ENCODE peak calls at places on chromosomes 3 and 15, in nine cellular contexts. L is tibial nerve, K is GM13976, U is A549, E is right atrium auricular region, O is GM13977, Y is mucosa of descending colon, M is pancreas, V is heart left ventricle. S is an unnamed sample.

GRCh38 chr15:98121957-98122356 is 161.5 kb downstream of the ARRDC4 start:
- DNase-seq in U (no peak), V (no peak), K (no peak), L (peak), Y (no peak), O (no peak), M (no peak), E (no peak), S (no peak)

GRCh38 chr3:72335458-72336050 is 512.7 kb downstream of the SHQ1 start:
- DNase-seq in K (no peak), E (no peak), V (no peak), Y (no peak), O (no peak), L (no peak), U (no peak), M (no peak), S (no peak)

GRCh38 chr3:134608023-134608758 is 42.6 kb downstream of the KY start:
- DNase-seq in Y (no peak), E (no peak), K (peak), V (no peak), O (no peak), L (no peak), M (no peak), U (no peak), S (no peak)

GRCh38 chr3:43966126-43966525 is 275.4 kb downstream of the ABHD5 start:
- DNase-seq in M (no peak), L (no peak), U (no peak), K (no peak), O (no peak), E (no peak), V (no peak), Y (no peak), S (no peak)

GRCh38 chr3:160987982-160988964 is 116.9 kb downstream of the B3GALNT1 start:
- DNase-seq in O (no peak), M (no peak), E (no peak), L (no peak), K (no peak), Y (no peak), V (no peak), U (no peak), S (no peak)

GRCh38 chr3:194565597-194566190 is 67.5 kb downstream of the TMEM44 start:
- DNase-seq in K (no peak), O (no peak), V (no peak), L (no peak), M (no peak), Y (no peak), E (no peak), U (no peak), S (no peak)

GRCh38 chr15:68787609-68788264 is 33.0 kb downstream of the ANP32A start:
- DNase-seq in K (no peak), M (no peak), L (no peak), U (no peak), V (no peak), Y (no peak), E (no peak), O (no peak), S (no peak)

GRCh38 chr3:125116311-125117069 is 60.7 kb upstream of the HEG1 start:
- DNase-seq in V (peak), O (no peak), L (no peak), K (no peak), E (no peak), Y (no peak), M (no peak), U (no peak), S (no peak)

GRCh38 chr3:45167011-45167911 is 21.1 kb upstream of the CDCP1 start:
- DNase-seq in E (peak), U (peak), L (peak), K (no peak), M (peak), V (peak), O (no peak), Y (peak), S (peak)

GRCh38 chr3:140285380-140285779 is 350.4 kb downstream of the CLSTN2 start:
- DNase-seq in L (no peak), Y (no peak), M (no peak), O (no peak), U (no peak), E (no peak), V (no peak), K (no peak), S (no peak)

GRCh38 chr15:58460872-58461271 is 29.1 kb downstream of the LIPC start:
- DNase-seq in K (no peak), Y (no peak), L (no peak), E (no peak), U (no peak), O (no peak), M (no peak), V (no peak), S (no peak)

GRCh38 chr15:33309602-33310276 is 1.0 kb upstream of the RYR3 start:
- DNase-seq in M (no peak), E (no peak), K (peak), O (peak), V (no peak), L (no peak), U (no peak), Y (no peak), S (peak)

GRCh38 chr3:19199131-19199530 is 50.8 kb downstream of the KCNH8 start:
- DNase-seq in K (no peak), L (no peak), V (no peak), M (no peak), U (no peak), Y (no peak), O (no peak), E (no peak), S (no peak)

GRCh38 chr15:38164061-38164460 is 88.6 kb upstream of the SPRED1 start:
- DNase-seq in V (no peak), E (no peak), Y (no peak), O (no peak), M (no peak), L (no peak), U (no peak), K (no peak), S (no peak)

GRCh38 chr3:72270072-72270611 is 485.2 kb upstream of the PROK2 start:
- DNase-seq in M (no peak), K (no peak), E (peak), L (peak), O (no peak), V (peak), U (peak), Y (peak), S (no peak)

GRCh38 chr3:61650276-61650675 is 88.9 kb downstream of the PTPRG start:
- DNase-seq in E (peak), O (no peak), M (no peak), V (peak), Y (no peak), U (no peak), L (peak), K (no peak), S (no peak)

GRCh38 chr3:195612075-195612800 is 28.5 kb upstream of the APOD start:
- DNase-seq in L (peak), O (no peak), M (peak), U (no peak), Y (no peak), E (no peak), K (peak), V (no peak), S (no peak)

GRCh38 chr3:14228611-14229470 is 50.2 kb downstream of the LSM3 start:
- DNase-seq in O (no peak), U (no peak), K (no peak), Y (no peak), L (no peak), M (no peak), E (no peak), V (no peak), S (no peak)

GRCh38 chr3:128559486-128560225 is 66.7 kb upstream of the GATA2 start:
- DNase-seq in K (no peak), L (no peak), E (no peak), Y (no peak), V (no peak), M (no peak), O (no peak), U (no peak), S (no peak)

GRCh38 chr3:29606416-29606815 is 325.5 kb downstream of the RBMS3 start:
- DNase-seq in O (no peak), K (no peak), L (no peak), M (no peak), E (no peak), U (no peak), Y (no peak), V (no peak), S (no peak)

GRCh38 chr3:195441971-195442572 is 748 bp downstream of the ACAP2 start:
- DNase-seq in U (peak), K (peak), M (peak), E (peak), O (peak), L (no peak), V (peak), Y (peak), S (peak)

GRCh38 chr3:50205719-50206276 is 727 bp downstream of the SLC38A3 start:
- DNase-seq in V (no peak), L (no peak), E (no peak), Y (no peak), O (peak), M (peak), K (no peak), U (no peak), S (no peak)

GRCh38 chr15:37098468-37099320 is 1.7 kb downstream of the MEIS2 start:
- DNase-seq in M (peak), K (peak), O (peak), Y (no peak), E (no peak), L (no peak), U (peak), V (peak), S (peak)

DNA sequence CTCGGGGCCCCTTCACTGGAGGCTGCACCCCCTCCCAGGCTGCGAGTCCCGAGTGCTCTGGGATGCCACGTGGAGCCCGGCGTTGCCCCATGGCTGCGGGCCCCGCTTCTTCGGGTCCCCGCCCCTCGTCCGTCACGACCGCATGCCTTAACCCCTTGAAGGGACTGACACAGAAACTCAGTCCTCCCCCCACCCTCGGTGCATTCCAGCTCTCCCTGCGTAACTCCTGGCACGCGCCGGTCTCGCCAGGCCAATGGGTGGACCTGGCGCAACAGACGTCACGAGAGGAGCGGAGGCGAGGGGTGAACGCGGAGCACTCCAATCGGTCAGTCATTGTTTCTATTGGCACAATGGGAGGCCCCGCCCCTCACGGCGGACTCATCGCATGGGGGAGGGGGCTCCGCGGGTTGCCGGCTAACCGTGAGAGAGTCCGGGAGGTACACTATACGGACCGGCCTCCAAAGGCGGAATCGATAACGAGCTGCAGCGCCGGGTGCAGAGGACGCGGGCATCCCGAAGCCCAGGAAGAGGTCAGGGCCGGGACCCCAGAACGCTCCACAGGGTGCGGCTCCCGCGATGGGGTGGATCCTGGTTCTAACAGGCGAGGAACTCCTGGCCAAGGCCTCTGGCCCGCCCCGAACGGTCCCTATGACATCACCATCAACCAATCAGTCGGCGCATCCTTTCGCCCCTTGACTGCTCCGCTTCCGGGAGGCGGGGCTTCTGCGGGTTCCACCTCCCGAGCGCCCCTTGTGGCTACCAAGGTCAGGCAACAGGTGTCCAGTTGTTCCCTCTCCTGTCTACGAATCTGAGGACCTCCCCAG is 1.0 kb upstream of the CELSR3 start:
- DNase-seq in Y (peak), E (peak), V (peak), U (peak), L (peak), O (peak), M (peak), K (peak), S (peak)
- TF ChIP-seq CTCF in Y (peak), E (peak), V (peak), U (peak), L (peak), O (peak), M (no peak), K (peak), S (peak)

GRCh38 chr3:16741890-16742289 is 136.7 kb upstream of the DAZL start:
- DNase-seq in O (no peak), V (peak), K (no peak), L (no peak), E (peak), Y (no peak), U (no peak), M (no peak), S (no peak)
- TF ChIP-seq CTCF in O (no peak), V (no peak), K (no peak), L (no peak), E (no peak), Y (no peak), U (no peak), M (no peak), S (no peak)

DNA sequence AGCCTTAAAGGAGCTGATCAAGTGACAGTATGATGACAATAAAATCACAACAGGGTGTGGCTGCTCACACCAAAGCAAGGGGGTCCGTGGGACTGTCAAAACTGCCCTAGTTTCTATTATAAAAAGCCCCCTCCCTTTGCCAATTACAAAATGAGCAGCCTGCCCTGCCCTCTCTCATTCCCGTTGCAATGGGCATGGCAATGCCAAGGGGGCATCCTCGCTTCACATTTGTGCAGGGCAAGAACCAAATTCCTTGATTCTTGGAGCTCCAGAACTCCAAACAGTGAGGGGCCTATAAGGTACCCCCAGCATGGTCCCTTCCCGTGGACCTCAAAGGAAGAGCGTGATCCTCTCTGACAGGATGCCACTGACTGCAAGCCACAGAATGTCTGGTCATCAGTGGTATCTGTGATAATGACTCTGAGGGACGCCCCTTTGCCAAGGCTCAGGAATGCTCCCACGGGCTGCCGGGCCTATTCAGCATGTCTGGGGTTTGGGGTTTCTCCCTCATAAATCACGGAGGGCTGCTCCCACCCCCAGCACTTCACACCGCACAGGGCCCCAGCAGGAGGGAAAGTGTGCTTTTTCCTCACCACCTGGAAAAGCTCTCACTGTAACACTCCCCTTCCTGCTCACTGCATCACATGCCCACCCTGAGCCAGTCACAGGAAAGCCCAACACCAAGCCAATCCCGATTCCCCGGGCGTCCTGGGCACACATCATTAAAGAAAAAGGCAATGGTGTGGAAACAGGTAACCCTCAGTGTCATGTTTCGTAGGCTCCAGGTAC is 105.1 kb upstream of the TRPM1 start:
- DNase-seq in E (peak), M (no peak), K (no peak), O (no peak), Y (no peak), U (no peak), L (no peak), V (no peak), S (no peak)
- TF ChIP-seq CTCF in E (peak), M (no peak), K (no peak), O (no peak), Y (no peak), U (peak), L (no peak), V (peak), S (no peak)

GRCh38 chr3:149886957-149887356 is 73.9 kb downstream of the RNF13 start:
- DNase-seq in E (no peak), V (no peak), L (no peak), O (no peak), U (no peak), M (no peak), K (no peak), Y (no peak), S (peak)
- TF ChIP-seq CTCF in E (no peak), V (no peak), L (no peak), O (no peak), U (no peak), M (no peak), K (no peak), Y (no peak), S (no peak)

GRCh38 chr15:70512772-70513362 is 250.5 kb downstream of the UACA start:
- DNase-seq in O (peak), K (peak), Y (peak), L (no peak), V (no peak), U (peak), E (no peak), M (no peak), S (no peak)
- TF ChIP-seq CTCF in O (peak), K (peak), Y (no peak), L (no peak), V (no peak), U (peak), E (peak), M (no peak), S (peak)

S was measured in glutamatergic neuron.